ENCODE peak calls at places on chromosomes 4 and X, in four cellular contexts. One of them, this sample, is unnamed.
A peak's percentile ranks its signal among the peaks of the same experiment; 100 is the strongest.

GRCh38 chr4:83929550-83929949 is 393.6 kb downstream of the GPAT3 start:
- DNase-seq in nephron progenitor cell: no peak
- DNase-seq in mesothelial cell of epicardium: no peak
- DNase-seq in endothelial cell: no peak
- DNase-seq in this sample: no peak

GRCh38 chrX:11908371-11908770 is 150.3 kb downstream of the MSL3 start:
- DNase-seq in nephron progenitor cell: no peak
- DNase-seq in mesothelial cell of epicardium: no peak
- DNase-seq in endothelial cell: peak; percentile 9
- DNase-seq in this sample: no peak

GRCh38 chrX:131741103-131741581 is 197.3 kb downstream of the OR13H1 start:
- DNase-seq in nephron progenitor cell: no peak
- DNase-seq in mesothelial cell of epicardium: no peak
- DNase-seq in endothelial cell: no peak
- DNase-seq in this sample: no peak

GRCh38 chr4:11418610-11419009 is 10.1 kb downstream of the HS3ST1 start:
- DNase-seq in nephron progenitor cell: no peak
- DNase-seq in mesothelial cell of epicardium: no peak
- DNase-seq in endothelial cell: peak; percentile 26
- DNase-seq in this sample: no peak

GRCh38 chrX:140501321-140501720 is 3.5 kb downstream of the SOX3 start:
- DNase-seq in nephron progenitor cell: no peak
- DNase-seq in mesothelial cell of epicardium: no peak
- DNase-seq in endothelial cell: no peak
- DNase-seq in this sample: no peak

GRCh38 chr4:134634301-134634700 is 432.7 kb upstream of the PABPC4L start:
- DNase-seq in nephron progenitor cell: no peak
- DNase-seq in mesothelial cell of epicardium: no peak
- DNase-seq in endothelial cell: no peak
- DNase-seq in this sample: no peak

GRCh38 chrX:16466640-16467432 is 183.1 kb upstream of the S100G start:
- DNase-seq in nephron progenitor cell: no peak
- DNase-seq in mesothelial cell of epicardium: no peak
- DNase-seq in endothelial cell: no peak
- DNase-seq in this sample: no peak

GRCh38 chrX:13770013-13770412 is 35.5 kb downstream of the OFD1 start:
- DNase-seq in nephron progenitor cell: no peak
- DNase-seq in mesothelial cell of epicardium: no peak
- DNase-seq in endothelial cell: no peak
- DNase-seq in this sample: no peak

GRCh38 chrX:134171661-134172587 is 65.1 kb upstream of the CCDC160 start:
- DNase-seq in nephron progenitor cell: peak; percentile 46
- DNase-seq in mesothelial cell of epicardium: no peak
- DNase-seq in endothelial cell: peak; percentile 27
- DNase-seq in this sample: peak; percentile 21

GRCh38 chr4:6332042-6332668 is 62.5 kb downstream of the WFS1 start:
- DNase-seq in nephron progenitor cell: peak; percentile 72
- DNase-seq in mesothelial cell of epicardium: no peak
- DNase-seq in endothelial cell: peak; percentile 69
- DNase-seq in this sample: peak; percentile 48
- TF ChIP-seq CTCF in nephron progenitor cell: peak; percentile 76
- TF ChIP-seq CTCF in mesothelial cell of epicardium: peak; percentile 75
- TF ChIP-seq CTCF in endothelial cell: peak; percentile 85
- TF ChIP-seq CTCF in this sample: peak; percentile 76

GRCh38 chr4:137997496-137997895 is 244.7 kb downstream of the SLC7A11 start:
- DNase-seq in nephron progenitor cell: no peak
- DNase-seq in mesothelial cell of epicardium: no peak
- DNase-seq in endothelial cell: no peak
- DNase-seq in this sample: no peak
- TF ChIP-seq CTCF in nephron progenitor cell: no peak
- TF ChIP-seq CTCF in mesothelial cell of epicardium: no peak
- TF ChIP-seq CTCF in endothelial cell: no peak
- TF ChIP-seq CTCF in this sample: no peak

DNA sequence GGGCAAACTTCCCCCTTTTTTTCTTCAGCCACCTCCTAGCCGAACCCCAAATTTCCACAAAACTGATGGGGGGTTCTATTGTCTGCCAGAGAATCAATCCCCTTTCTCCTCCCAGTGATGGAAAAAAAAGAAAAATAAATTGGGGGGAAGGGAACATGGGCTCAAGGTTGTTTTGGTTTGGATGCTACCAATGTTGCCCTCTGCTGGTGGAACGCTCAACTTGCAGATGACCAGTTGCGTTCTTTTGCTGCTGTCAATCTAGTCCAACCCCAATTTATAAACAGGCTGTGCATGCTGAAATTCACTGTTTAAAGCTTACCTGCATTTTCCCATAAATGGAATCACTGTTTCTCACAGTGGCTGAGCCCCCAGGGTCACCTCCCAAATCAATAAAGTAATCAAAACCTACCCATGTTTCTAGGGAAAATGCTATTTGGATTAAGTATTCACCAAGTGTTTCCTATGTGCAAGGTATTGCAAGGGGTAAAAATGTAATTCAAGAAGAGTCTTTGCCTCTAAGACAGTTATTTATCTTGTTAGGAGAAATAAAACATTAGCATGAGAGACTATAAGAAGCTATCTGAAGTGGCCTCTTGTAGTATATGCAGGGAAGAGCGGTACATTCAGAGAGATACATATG is 116.7 kb upstream of the TMEM164 start:
- DNase-seq in nephron progenitor cell: peak; percentile 60
- DNase-seq in mesothelial cell of epicardium: no peak
- DNase-seq in endothelial cell: peak; percentile 38
- DNase-seq in this sample: peak; percentile 45
- TF ChIP-seq CTCF in nephron progenitor cell: peak; percentile 79
- TF ChIP-seq CTCF in mesothelial cell of epicardium: peak; percentile 86
- TF ChIP-seq CTCF in endothelial cell: peak; percentile 71
- TF ChIP-seq CTCF in this sample: peak; percentile 86

GRCh38 chr4:77157859-77158486 is 966 bp downstream of the CCNG2 start:
- DNase-seq in nephron progenitor cell: peak; percentile 89
- DNase-seq in mesothelial cell of epicardium: peak; percentile 90
- DNase-seq in endothelial cell: peak; percentile 92
- DNase-seq in this sample: peak; percentile 83
- TF ChIP-seq CTCF in nephron progenitor cell: no peak
- TF ChIP-seq CTCF in mesothelial cell of epicardium: no peak
- TF ChIP-seq CTCF in endothelial cell: no peak
- TF ChIP-seq CTCF in this sample: no peak

GRCh38 chrX:7996414-7996813 is 69.2 kb upstream of the PNPLA4 start:
- DNase-seq in nephron progenitor cell: peak; percentile 43
- DNase-seq in mesothelial cell of epicardium: no peak
- DNase-seq in endothelial cell: peak; percentile 24
- DNase-seq in this sample: no peak
- TF ChIP-seq CTCF in nephron progenitor cell: peak; percentile 71
- TF ChIP-seq CTCF in mesothelial cell of epicardium: peak; percentile 83
- TF ChIP-seq CTCF in endothelial cell: peak; percentile 65
- TF ChIP-seq CTCF in this sample: peak; percentile 86

DNA sequence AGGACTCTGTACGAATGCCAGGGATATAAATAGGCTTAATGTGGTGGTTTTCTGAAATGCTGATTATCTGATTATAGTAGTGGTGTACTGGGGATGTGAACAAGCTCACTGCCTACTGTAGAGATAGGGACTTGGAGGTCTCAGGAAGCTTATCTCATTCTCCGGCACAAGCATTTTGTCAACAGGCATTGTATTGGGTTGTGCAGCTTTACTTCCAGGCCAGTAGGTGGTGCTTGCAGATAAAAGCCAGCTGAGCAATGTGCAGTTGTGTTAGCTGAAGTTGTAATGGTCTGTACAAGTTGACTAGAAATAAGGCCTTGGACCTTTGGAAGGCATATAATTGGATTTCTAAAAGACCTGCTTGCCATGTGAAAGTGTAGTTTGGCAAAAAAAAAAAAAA is 49.5 kb upstream of the TMLHE start:
- DNase-seq in nephron progenitor cell: no peak
- DNase-seq in mesothelial cell of epicardium: no peak
- DNase-seq in endothelial cell: no peak
- DNase-seq in this sample: no peak
- TF ChIP-seq CTCF in nephron progenitor cell: no peak
- TF ChIP-seq CTCF in mesothelial cell of epicardium: no peak
- TF ChIP-seq CTCF in endothelial cell: peak; percentile 22
- TF ChIP-seq CTCF in this sample: no peak

GRCh38 chr4:77593993-77594392 is 11.6 kb upstream of the CXCL13 start:
- DNase-seq in nephron progenitor cell: no peak
- DNase-seq in mesothelial cell of epicardium: no peak
- DNase-seq in endothelial cell: no peak
- DNase-seq in this sample: no peak

GRCh38 chr4:77600521-77601451 is 4.8 kb upstream of the CXCL13 start:
- DNase-seq in nephron progenitor cell: peak; percentile 31
- DNase-seq in mesothelial cell of epicardium: no peak
- DNase-seq in endothelial cell: peak; percentile 19
- DNase-seq in this sample: peak; percentile 13

GRCh38 chr4:77595361-77595973 is 10.2 kb upstream of the CXCL13 start:
- DNase-seq in nephron progenitor cell: no peak
- DNase-seq in mesothelial cell of epicardium: no peak
- DNase-seq in endothelial cell: no peak
- DNase-seq in this sample: no peak

GRCh38 chr4:77601614-77602187 is 3.9 kb upstream of the CXCL13 start:
- DNase-seq in nephron progenitor cell: no peak
- DNase-seq in mesothelial cell of epicardium: no peak
- DNase-seq in endothelial cell: no peak
- DNase-seq in this sample: no peak

DNA sequence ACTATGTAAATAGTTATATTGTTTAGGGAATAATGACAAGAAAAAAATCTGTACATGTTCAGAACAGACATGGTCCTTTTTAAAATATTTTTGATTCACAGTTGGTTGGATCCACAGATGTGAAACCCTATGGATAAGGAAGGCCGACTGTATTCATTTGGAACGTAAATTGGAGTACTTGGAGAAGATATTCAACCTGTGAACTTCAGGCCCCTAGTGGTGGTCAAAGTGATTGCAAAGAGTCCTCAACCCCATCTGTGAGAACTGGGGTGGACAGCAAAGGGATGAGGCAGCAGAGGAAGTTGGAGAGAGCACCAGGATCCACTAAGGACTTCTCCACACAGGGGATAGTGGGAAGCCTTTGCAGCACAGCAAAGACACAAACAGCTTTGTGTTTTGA is 6.2 kb upstream of the CXCL13 start:
- DNase-seq in nephron progenitor cell: peak; percentile 29
- DNase-seq in mesothelial cell of epicardium: no peak
- DNase-seq in endothelial cell: peak; percentile 43
- DNase-seq in this sample: no peak
- TF ChIP-seq CTCF in nephron progenitor cell: peak; percentile 48
- TF ChIP-seq CTCF in mesothelial cell of epicardium: peak; percentile 54
- TF ChIP-seq CTCF in endothelial cell: peak; percentile 75
- TF ChIP-seq CTCF in this sample: peak; percentile 52

DNA sequence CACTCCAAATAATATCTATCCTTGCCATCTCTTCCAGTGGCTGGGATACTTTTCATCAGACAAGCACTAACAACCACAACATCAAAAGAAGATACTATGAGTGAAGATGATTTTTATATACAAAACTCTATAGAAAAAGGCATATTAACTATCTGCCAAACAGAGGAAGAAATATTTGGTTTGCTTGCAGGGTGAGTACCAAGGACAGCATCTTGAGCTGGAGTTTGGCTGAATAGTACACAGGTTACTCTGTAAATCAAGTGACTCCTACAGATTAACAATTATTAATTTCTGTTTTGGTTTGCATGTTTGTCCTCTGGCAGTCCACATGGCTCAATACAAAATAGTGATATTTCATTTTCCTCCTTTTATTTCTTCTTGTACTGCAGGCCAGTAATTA is 248.0 kb downstream of the RBMX2 start:
- DNase-seq in nephron progenitor cell: no peak
- DNase-seq in mesothelial cell of epicardium: no peak
- DNase-seq in endothelial cell: no peak
- DNase-seq in this sample: no peak
- TF ChIP-seq CTCF in nephron progenitor cell: no peak
- TF ChIP-seq CTCF in mesothelial cell of epicardium: no peak
- TF ChIP-seq CTCF in endothelial cell: no peak
- TF ChIP-seq CTCF in this sample: no peak

DNA sequence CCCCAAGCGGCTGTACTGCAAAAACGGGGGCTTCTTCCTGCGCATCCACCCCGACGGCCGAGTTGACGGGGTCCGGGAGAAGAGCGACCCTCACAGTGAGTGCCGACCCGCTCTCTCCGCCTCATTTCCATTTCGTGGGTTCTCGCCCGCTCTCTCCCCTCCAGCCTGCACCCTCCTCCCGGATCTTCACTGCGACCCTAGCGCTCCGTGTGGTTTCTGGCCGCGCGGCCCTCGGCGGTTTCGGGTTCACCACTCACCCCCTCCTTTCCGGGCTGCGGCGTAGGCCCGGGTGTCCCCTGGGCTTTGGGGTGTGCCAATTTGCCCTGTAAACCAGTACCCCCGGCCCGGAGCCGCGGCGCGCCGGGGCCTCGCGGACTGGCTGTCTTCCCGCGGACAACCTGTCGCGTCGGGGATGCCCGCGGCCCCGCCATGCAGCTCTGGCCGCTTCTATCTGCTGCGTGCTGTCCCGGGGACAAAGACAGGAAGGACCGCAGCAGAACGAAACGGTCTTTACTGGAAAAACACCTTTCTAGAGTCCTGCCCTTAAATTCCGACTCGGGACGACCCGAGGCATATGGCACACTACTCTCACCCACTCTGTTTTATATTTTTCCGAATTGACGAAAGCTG is 742 bp downstream of the FGF2 start:
- DNase-seq in nephron progenitor cell: peak; percentile 55
- DNase-seq in mesothelial cell of epicardium: peak; percentile 50
- DNase-seq in endothelial cell: peak; percentile 49
- DNase-seq in this sample: peak; percentile 19
- TF ChIP-seq CTCF in nephron progenitor cell: no peak
- TF ChIP-seq CTCF in mesothelial cell of epicardium: no peak
- TF ChIP-seq CTCF in endothelial cell: no peak
- TF ChIP-seq CTCF in this sample: no peak

GRCh38 chrX:27399146-27399456 is 64.0 kb downstream of the PPP4R3C start:
- DNase-seq in nephron progenitor cell: no peak
- DNase-seq in mesothelial cell of epicardium: no peak
- DNase-seq in endothelial cell: no peak
- DNase-seq in this sample: no peak
- TF ChIP-seq CTCF in nephron progenitor cell: no peak
- TF ChIP-seq CTCF in mesothelial cell of epicardium: peak; percentile 21
- TF ChIP-seq CTCF in endothelial cell: no peak
- TF ChIP-seq CTCF in this sample: no peak

This sample was measured in progenitor cell of endocrine pancreas.